ENCODE peak calls at places on chromosomes 11 and 22, in five cellular contexts. K is GM23248; R is stimulated activated naive B cell treated with anti-CD40 and anti-IgM and Interleukin-4, amounts not matched to agents 10 μg/mL and 1 μg/mL and 100 μg/mL, for 72 hours; J is stimulated activated CD4-positive, alpha-beta T cell treated with anti-CD3 and anti-CD28 coated beads, Interleukin-2, amount 100 ng/mL, for 48 hours; M is AG20443. Q is an unnamed sample.

GRCh38 chr22:33853200-33854097 is 66.8 kb downstream of the LARGE1 start:
- DNase-seq in K (peak; percentile 92), R (peak; percentile 55), J (no peak), M (peak; percentile 91), Q (peak; percentile 46)

GRCh38 chr22:45911601-45912271 is 65.2 kb downstream of the WNT7B start:
- DNase-seq in K (peak; percentile 87), R (no peak), J (no peak), M (peak; percentile 75), Q (no peak)

GRCh38 chr11:125382211-125382807 is 113.8 kb downstream of the FEZ1 start:
- DNase-seq in K (no peak), R (no peak), J (no peak), M (no peak), Q (no peak)

GRCh38 chr11:44593194-44593593 is 27.7 kb downstream of the CD82 start:
- DNase-seq in K (no peak), R (no peak), J (no peak), M (no peak), Q (no peak)

GRCh38 chr11:61574611-61575010 is 6.3 kb downstream of the SYT7 start:
- DNase-seq in K (no peak), R (no peak), J (no peak), M (no peak), Q (no peak)

GRCh38 chr11:107545101-107545514 is 20.4 kb downstream of the ALKBH8 start:
- DNase-seq in K (peak; percentile 74), R (no peak), J (no peak), M (peak; percentile 13), Q (no peak)

GRCh38 chr22:31346255-31346732 is at the start of gene PATZ1:
- DNase-seq in K (peak; percentile 75), R (peak; percentile 65), J (peak; percentile 54), M (peak; percentile 85), Q (no peak)

GRCh38 chr11:112837162-112837826 is 123.9 kb upstream of the NCAM1 start:
- DNase-seq in K (peak; percentile 3), R (no peak), J (no peak), M (no peak), Q (no peak)

GRCh38 chr11:128135451-128135850 is 451.9 kb downstream of the ETS1 start:
- DNase-seq in K (peak; percentile 38), R (no peak), J (no peak), M (peak; percentile 21), Q (no peak)

Q was measured in stimulated activated effector memory CD8-positive, alpha-beta T cell treated with anti-CD3 and anti-CD28 coated beads, Interleukin-12 subunit alpha, Interleukin-12 subunit beta, amount 100 ng/mL, for 72 hours.